ENCODE peak calls at places on chromosomes 3 and 15, in four cellular contexts. One of them, this sample, is unnamed.

GRCh38 chr3:11565072-11565471 is 78.6 kb downstream of the VGLL4 start:
- DNase-seq in GM18507: no peak
- DNase-seq in right cardiac atrium: peak
- DNase-seq in NCI-H1930: no peak
- DNase-seq in this sample: peak

GRCh38 chr15:68210409-68210756 is 5.3 kb upstream of the CALML4 start:
- DNase-seq in right cardiac atrium: no peak
- DNase-seq in GM18507: no peak
- DNase-seq in NCI-H1930: no peak
- DNase-seq in this sample: peak

GRCh38 chr3:37622999-37623883 is 238.4 kb upstream of the CTDSPL start:
- DNase-seq in right cardiac atrium: no peak
- DNase-seq in NCI-H1930: no peak
- DNase-seq in GM18507: no peak
- DNase-seq in this sample: no peak

GRCh38 chr3:49553320-49553689 is 972 bp upstream of the BSN start:
- DNase-seq in NCI-H1930: no peak
- DNase-seq in right cardiac atrium: no peak
- DNase-seq in GM18507: no peak
- DNase-seq in this sample: no peak

GRCh38 chr3:33360136-33360825 is 79.9 kb downstream of the UBP1 start:
- DNase-seq in GM18507: no peak
- DNase-seq in right cardiac atrium: no peak
- DNase-seq in NCI-H1930: no peak
- DNase-seq in this sample: no peak

GRCh38 chr3:98343647-98344507 is 9.8 kb upstream of the OR5K4 start:
- DNase-seq in GM18507: no peak
- DNase-seq in NCI-H1930: peak
- DNase-seq in right cardiac atrium: no peak
- DNase-seq in this sample: no peak

GRCh38 chr3:124461838-124462632 is 268.2 kb upstream of the UMPS start:
- DNase-seq in NCI-H1930: no peak
- DNase-seq in right cardiac atrium: no peak
- DNase-seq in GM18507: no peak
- DNase-seq in this sample: no peak

GRCh38 chr3:115975353-115975752 is 352.0 kb downstream of the GAP43 start:
- DNase-seq in GM18507: no peak
- DNase-seq in right cardiac atrium: no peak
- DNase-seq in NCI-H1930: no peak
- DNase-seq in this sample: no peak

GRCh38 chr15:61556037-61556648 is 327.0 kb upstream of the RORA start:
- DNase-seq in NCI-H1930: no peak
- DNase-seq in GM18507: no peak
- DNase-seq in right cardiac atrium: no peak
- DNase-seq in this sample: no peak